ENCODE peak calls at places on chromosomes 13 and 19, in ten cellular contexts. J, C, F, O, I, W, B, E, X and Y are unnamed samples.

GRCh38 chr19:14073232-14073924 is 792 bp downstream of the MISP3 start:
- DNase-seq in J (peak), C (peak), F (no peak), O (peak), I (peak), W (peak), B (peak), E (peak), X (no peak), Y (peak)

GRCh38 chr13:94968040-94968756 is 255.9 kb upstream of the SOX21 start:
- DNase-seq in J (no peak), C (peak), F (no peak), O (no peak), I (no peak), W (no peak), B (no peak), E (no peak), X (no peak), Y (no peak)

GRCh38 chr19:28744943-28745342 is 468.0 kb downstream of the UQCRFS1 start:
- DNase-seq in J (no peak), C (no peak), F (no peak), O (no peak), I (no peak), W (no peak), B (no peak), E (no peak), X (no peak), Y (no peak)

GRCh38 chr19:8641908-8642547 is 11.6 kb downstream of the NFILZ start:
- DNase-seq in J (no peak), C (peak), F (no peak), O (no peak), I (no peak), W (no peak), B (no peak), E (peak), X (no peak), Y (peak)

GRCh38 chr19:33740811-33741396 is 55.8 kb upstream of the KCTD15 start:
- DNase-seq in J (no peak), C (no peak), F (no peak), O (peak), I (no peak), W (no peak), B (no peak), E (no peak), X (no peak), Y (peak)

GRCh38 chr19:52659013-52659412 is 20.9 kb upstream of the ZNF83 start:
- DNase-seq in J (no peak), C (no peak), F (no peak), O (no peak), I (no peak), W (no peak), B (no peak), E (no peak), X (no peak), Y (no peak)

GRCh38 chr19:13134626-13135025 is 15.5 kb downstream of the STX10 start:
- DNase-seq in J (peak), C (no peak), F (no peak), O (peak), I (no peak), W (no peak), B (no peak), E (no peak), X (no peak), Y (no peak)

GRCh38 chr13:110163020-110163658 is 143.8 kb downstream of the COL4A1 start:
- DNase-seq in J (no peak), C (peak), F (no peak), O (no peak), I (no peak), W (no peak), B (no peak), E (no peak), X (no peak), Y (no peak)

GRCh38 chr19:2381151-2381822 is 21.2 kb downstream of the TMPRSS9 start:
- DNase-seq in J (no peak), C (no peak), F (no peak), O (peak), I (no peak), W (no peak), B (no peak), E (no peak), X (no peak), Y (no peak)

GRCh38 chr19:4200940-4201542 is 18.6 kb downstream of the ANKRD24 start:
- DNase-seq in J (no peak), C (no peak), F (no peak), O (peak), I (no peak), W (no peak), B (no peak), E (no peak), X (no peak), Y (no peak)

GRCh38 chr19:3604987-3605343 is 1.7 kb downstream of the TBXA2R start:
- DNase-seq in J (no peak), C (no peak), F (no peak), O (no peak), I (no peak), W (no peak), B (no peak), E (no peak), X (no peak), Y (no peak)

GRCh38 chr13:87147076-87147475 is 524.1 kb upstream of the SLITRK5 start:
- DNase-seq in J (no peak), C (no peak), F (no peak), O (no peak), I (no peak), W (no peak), B (no peak), E (no peak), X (no peak), Y (no peak)

GRCh38 chr19:13817615-13818371 is 22.6 kb downstream of the ZSWIM4 start:
- DNase-seq in J (peak), C (no peak), F (no peak), O (peak), I (no peak), W (no peak), B (peak), E (no peak), X (no peak), Y (no peak)

GRCh38 chr13:98141938-98142426 is 912 bp upstream of the FARP1 start:
- DNase-seq in J (peak), C (peak), F (no peak), O (no peak), I (no peak), W (peak), B (peak), E (peak), X (no peak), Y (no peak)

GRCh38 chr13:32471187-32471922 is 43.4 kb upstream of the N4BP2L1 start:
- DNase-seq in J (no peak), C (no peak), F (no peak), O (no peak), I (no peak), W (peak), B (no peak), E (no peak), X (peak), Y (no peak)

GRCh38 chr13:99484405-99484981 is 16.8 kb upstream of the TM9SF2 start:
- DNase-seq in J (no peak), C (no peak), F (no peak), O (no peak), I (no peak), W (no peak), B (no peak), E (no peak), X (peak), Y (no peak)

GRCh38 chr13:37868691-37869505 is 674 bp downstream of the TRPC4 start:
- DNase-seq in J (no peak), C (no peak), F (peak), O (peak), I (no peak), W (no peak), B (no peak), E (no peak), X (no peak), Y (no peak)

GRCh38 chr19:44451687-44452086 is 3.4 kb upstream of the ZNF229 start:
- DNase-seq in J (no peak), C (no peak), F (no peak), O (no peak), I (no peak), W (no peak), B (no peak), E (no peak), X (no peak), Y (no peak)

GRCh38 chr13:46314587-46314986 is 72.5 kb downstream of the RUBCNL start:
- DNase-seq in J (no peak), C (no peak), F (no peak), O (no peak), I (no peak), W (no peak), B (no peak), E (no peak), X (no peak), Y (no peak)

GRCh38 chr13:31020996-31021395 is 88.5 kb downstream of the TEX26 start:
- DNase-seq in J (no peak), C (no peak), F (no peak), O (no peak), I (no peak), W (no peak), B (no peak), E (no peak), X (no peak), Y (no peak)

GRCh38 chr13:100088282-100088647 is 628 bp upstream of the PCCA start:
- DNase-seq in J (no peak), C (no peak), F (no peak), O (no peak), I (no peak), W (no peak), B (no peak), E (no peak), X (no peak), Y (no peak)

GRCh38 chr13:39051157-39051556 is 12.9 kb downstream of the NHLRC3 start:
- DNase-seq in J (no peak), C (peak), F (peak), O (no peak), I (no peak), W (no peak), B (no peak), E (no peak), X (no peak), Y (no peak)

GRCh38 chr13:51240888-51241475 is 18.8 kb downstream of the FAM124A start:
- DNase-seq in J (no peak), C (no peak), F (no peak), O (no peak), I (peak), W (no peak), B (no peak), E (no peak), X (no peak), Y (no peak)

GRCh38 chr13:51832471-51833152 is 12.4 kb downstream of the TMEM272 start:
- DNase-seq in J (no peak), C (peak), F (no peak), O (peak), I (no peak), W (no peak), B (no peak), E (no peak), X (no peak), Y (no peak)

GRCh38 chr19:32223595-32224370 is 121.6 kb upstream of the ZNF507 start:
- DNase-seq in J (peak), C (peak), F (no peak), O (no peak), I (no peak), W (no peak), B (no peak), E (no peak), X (no peak), Y (no peak)

GRCh38 chr13:52845334-52845761 is 3.1 kb downstream of the PCDH8 start:
- DNase-seq in J (no peak), C (peak), F (no peak), O (no peak), I (no peak), W (no peak), B (no peak), E (no peak), X (no peak), Y (no peak)

GRCh38 chr13:52847682-52848432 is 583 bp downstream of the PCDH8 start:
- DNase-seq in J (no peak), C (peak), F (no peak), O (no peak), I (no peak), W (no peak), B (no peak), E (no peak), X (no peak), Y (no peak)

GRCh38 chr13:52846567-52847321 is 1.7 kb downstream of the PCDH8 start:
- DNase-seq in J (no peak), C (peak), F (no peak), O (peak), I (no peak), W (peak), B (no peak), E (no peak), X (no peak), Y (no peak)

GRCh38 chr13:52847322-52847681 is 1.1 kb downstream of the PCDH8 start:
- DNase-seq in J (no peak), C (peak), F (no peak), O (no peak), I (no peak), W (no peak), B (no peak), E (no peak), X (no peak), Y (no peak)

DNA sequence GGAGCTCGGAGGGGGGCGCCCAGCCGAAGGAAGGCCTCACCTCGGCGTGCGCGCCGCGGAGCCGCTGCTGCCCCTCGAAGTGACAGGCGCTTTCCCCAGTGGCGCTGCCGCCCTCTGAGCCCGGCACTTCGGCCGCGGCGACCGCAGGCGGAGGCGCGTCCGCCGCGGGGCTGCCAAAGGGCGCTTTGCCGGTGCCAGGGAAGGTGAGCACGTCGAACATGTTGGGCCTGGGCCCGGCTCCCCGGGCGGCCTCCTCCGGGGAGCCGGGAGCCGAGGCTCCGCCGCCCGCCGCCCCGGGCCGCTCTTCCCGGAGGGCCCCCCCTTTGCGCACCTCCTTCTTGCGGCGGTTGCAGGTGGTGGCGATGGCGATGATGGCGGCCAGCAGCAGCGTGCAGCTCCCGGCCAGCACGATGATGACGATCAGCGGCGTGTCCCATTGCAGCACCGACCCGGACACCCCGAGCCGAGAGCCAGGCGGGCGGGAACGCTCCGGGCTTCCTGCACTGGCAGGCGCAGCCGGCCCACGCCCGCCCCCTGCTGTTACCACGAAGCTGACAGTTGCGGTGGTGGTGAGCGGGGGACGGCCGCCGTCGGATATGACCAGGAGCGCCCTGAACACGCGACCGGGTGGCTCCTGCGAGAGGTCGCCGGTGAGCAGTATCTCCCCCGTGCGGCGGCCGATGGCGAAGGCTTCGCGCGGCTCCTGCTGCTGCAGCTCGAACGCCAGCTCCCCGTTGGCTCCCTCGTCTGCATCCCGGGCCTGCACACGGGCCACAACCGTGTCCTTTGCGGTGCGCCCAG is 2.5 kb downstream of the PCDH8 start:
- DNase-seq in J (no peak), C (peak), F (no peak), O (peak), I (no peak), W (peak), B (no peak), E (no peak), X (no peak), Y (no peak)
- TF ChIP-seq CTCF in J (no peak), C (peak), F (peak), O (no peak), I (no peak), W (peak), B (no peak), E (no peak), X (peak), Y (peak)

GRCh38 chr19:18571564-18572344 is at the start of gene UBA52:
- DNase-seq in J (peak), C (peak), F (peak), O (peak), I (peak), W (peak), B (peak), E (peak), X (peak), Y (peak)
- TF ChIP-seq CTCF in J (no peak), C (no peak), F (no peak), O (no peak), I (no peak), W (no peak), B (no peak), E (no peak), X (no peak), Y (no peak)

DNA sequence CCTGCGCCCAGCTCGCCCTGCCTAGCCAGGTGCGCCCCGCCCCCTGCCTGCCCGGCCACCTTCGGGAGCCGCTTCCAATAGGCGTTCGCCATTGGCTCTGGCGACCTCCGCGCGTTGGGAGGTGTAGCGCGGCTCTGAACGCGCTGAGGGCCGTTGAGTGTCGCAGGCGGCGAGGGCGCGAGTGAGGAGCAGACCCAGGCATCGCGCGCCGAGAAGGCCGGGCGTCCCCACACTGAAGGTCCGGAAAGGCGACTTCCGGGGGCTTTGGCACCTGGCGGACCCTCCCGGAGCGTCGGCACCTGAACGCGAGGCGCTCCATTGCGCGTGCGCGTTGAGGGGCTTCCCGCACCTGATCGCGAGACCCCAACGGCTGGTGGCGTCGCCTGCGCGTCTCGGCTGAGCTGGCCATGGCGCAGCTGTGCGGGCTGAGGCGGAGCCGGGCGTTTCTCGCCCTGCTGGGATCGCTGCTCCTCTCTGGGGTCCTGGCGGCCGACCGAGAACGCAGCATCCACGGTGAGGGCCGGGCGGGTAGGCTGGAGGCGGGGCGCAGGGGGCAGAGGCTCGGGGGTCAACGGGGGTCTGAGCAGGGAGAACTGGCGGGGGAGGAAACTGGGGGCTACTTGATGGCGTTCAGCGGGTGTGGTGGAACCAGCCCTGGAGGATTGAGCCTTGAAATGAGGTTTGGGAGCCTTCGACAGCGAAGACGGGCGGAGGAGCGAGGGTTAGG is at the start of gene SPINT2:
- DNase-seq in J (peak), C (peak), F (no peak), O (peak), I (no peak), W (no peak), B (no peak), E (no peak), X (no peak), Y (no peak)
- TF ChIP-seq CTCF in J (no peak), C (no peak), F (no peak), O (no peak), I (no peak), W (no peak), B (no peak), E (no peak), X (no peak), Y (no peak)

GRCh38 chr13:62019858-62020257 is 604.2 kb upstream of the PCDH20 start:
- DNase-seq in J (no peak), C (no peak), F (no peak), O (no peak), I (no peak), W (no peak), B (no peak), E (no peak), X (no peak), Y (no peak)

DNA sequence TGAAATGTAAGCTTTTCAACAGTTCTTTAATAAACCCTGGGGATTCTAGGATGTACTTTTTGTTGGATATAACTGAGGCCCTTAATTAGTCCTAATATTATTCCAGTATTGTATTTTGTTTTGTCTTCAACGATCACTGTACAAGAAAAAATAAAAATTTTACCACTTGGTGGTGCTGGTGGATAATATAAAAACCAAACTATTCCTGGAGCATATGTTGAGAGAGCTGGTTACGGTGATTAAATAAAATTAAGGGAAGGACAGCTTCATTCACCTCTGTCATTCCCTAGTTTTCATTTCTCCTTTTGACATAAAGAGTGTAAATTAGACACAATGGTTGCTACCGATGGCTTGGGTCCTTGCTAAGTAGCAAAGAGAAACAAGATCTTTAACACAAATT is 598.6 kb upstream of the PCDH20 start:
- DNase-seq in J (no peak), C (peak), F (no peak), O (no peak), I (no peak), W (no peak), B (no peak), E (no peak), X (no peak), Y (no peak)
- TF ChIP-seq CTCF in J (no peak), C (peak), F (no peak), O (peak), I (no peak), W (peak), B (no peak), E (no peak), X (no peak), Y (no peak)

DNA sequence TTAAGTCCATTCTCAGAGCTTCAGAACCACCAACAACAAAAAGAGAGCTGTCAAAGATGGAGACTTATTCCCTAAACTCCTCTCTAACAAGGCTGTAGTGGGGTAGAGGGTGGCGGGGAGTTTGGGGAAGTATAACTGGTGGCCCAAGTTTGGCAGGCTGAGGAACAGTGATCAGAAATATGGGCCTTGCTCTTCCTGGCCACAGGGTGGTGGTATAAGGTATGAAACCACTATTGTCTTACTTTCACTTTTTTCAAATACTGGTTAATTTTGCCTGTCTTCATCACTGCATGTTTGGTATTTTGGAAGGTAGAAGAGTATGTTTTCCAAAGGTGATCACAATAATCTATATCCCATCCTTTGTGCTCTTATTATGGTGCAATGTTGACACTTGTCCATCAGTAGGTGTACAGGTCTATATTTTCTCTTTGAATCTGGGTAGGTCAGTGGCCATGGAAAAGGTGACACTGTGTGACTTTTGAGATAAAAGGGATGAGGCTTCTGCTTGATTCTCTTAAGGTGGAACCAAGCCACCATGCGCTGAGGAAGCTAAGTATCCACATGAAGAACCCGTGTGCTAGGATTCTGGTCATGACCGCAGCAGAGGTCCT is 23.2 kb upstream of the GPC5 start:
- DNase-seq in J (no peak), C (peak), F (no peak), O (no peak), I (no peak), W (no peak), B (no peak), E (no peak), X (no peak), Y (no peak)
- TF ChIP-seq CTCF in J (no peak), C (peak), F (peak), O (peak), I (no peak), W (peak), B (no peak), E (no peak), X (peak), Y (no peak)